ENCODE peak calls at places on chromosomes 13 and 19, in eight cellular contexts. N, G, O, E, W, Y, V and D are unnamed samples.
A peak's percentile ranks its signal among the peaks of the same experiment; 100 is the strongest.

GRCh38 chr13:95608640-95609280 is 35.7 kb downstream of the DZIP1 start:
- DNase-seq in N (no peak), G (no peak), O (no peak), E (no peak), W (no peak), Y (no peak), V (no peak), D (no peak)

GRCh38 chr13:100244431-100244830 is 155.5 kb downstream of the PCCA start:
- DNase-seq in N (no peak), G (no peak), O (no peak), E (no peak), W (no peak), Y (no peak), V (no peak), D (no peak)

GRCh38 chr13:93794197-93794885 is 567.7 kb downstream of the GPC6 start:
- DNase-seq in N (no peak), G (peak; percentile 42), O (no peak), E (no peak), W (no peak), Y (no peak), V (no peak), D (no peak)

GRCh38 chr13:96229356-96229755 is 139.4 kb downstream of the HS6ST3 start:
- DNase-seq in N (peak; percentile 35), G (no peak), O (peak; percentile 43), E (peak; percentile 3), W (peak; percentile 8), Y (peak; percentile 48), V (peak; percentile 17), D (peak; percentile 1)

GRCh38 chr19:18113827-18114226 is 16.2 kb downstream of the MAST3 start:
- DNase-seq in N (no peak), G (no peak), O (no peak), E (no peak), W (no peak), Y (no peak), V (no peak), D (no peak)

GRCh38 chr13:18959996-18960395 is 221.6 kb downstream of the TUBA3C start:
- DNase-seq in N (no peak), G (no peak), O (no peak), E (no peak), W (no peak), Y (no peak), V (no peak), D (no peak)

GRCh38 chr13:98890186-98890585 is 87.7 kb downstream of the DOCK9 start:
- DNase-seq in N (peak; percentile 48), G (peak; percentile 74), O (no peak), E (no peak), W (no peak), Y (peak; percentile 90), V (no peak), D (no peak)

GRCh38 chr19:42553292-42554045 is 25.2 kb upstream of the CEACAM1 start:
- DNase-seq in N (no peak), G (peak; percentile 67), O (peak; percentile 22), E (no peak), W (no peak), Y (peak; percentile 38), V (no peak), D (no peak)

GRCh38 chr19:3118232-3119070 is 17.4 kb upstream of the GNA15 start:
- DNase-seq in N (no peak), G (no peak), O (no peak), E (no peak), W (no peak), Y (no peak), V (no peak), D (no peak)

DNA sequence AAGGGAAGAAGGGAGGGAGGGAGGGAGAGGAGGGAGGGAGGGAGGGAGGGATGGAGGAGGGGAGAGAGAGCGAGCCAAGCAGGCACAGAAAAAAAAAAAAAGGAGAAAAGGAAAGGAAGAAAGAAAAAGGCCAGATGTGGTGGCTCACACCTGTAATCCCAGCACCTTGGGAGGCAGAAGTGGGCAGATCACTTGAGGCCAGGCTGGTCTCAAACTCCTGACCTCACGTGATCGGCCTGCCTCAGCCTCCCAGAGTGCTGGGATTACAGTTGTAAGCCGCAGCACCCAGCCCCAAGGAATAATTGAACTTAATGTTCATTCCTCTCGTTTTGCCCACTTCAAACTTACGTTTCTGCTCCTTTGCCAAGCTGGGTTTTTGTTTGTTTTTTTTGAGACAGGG is 12.8 kb upstream of the ZSCAN1 start:
- DNase-seq in N (no peak), G (no peak), O (no peak), E (no peak), W (no peak), Y (no peak), V (no peak), D (no peak)
- H3K9me3 ChIP-seq in N (no peaks in the 10 kb centered on the region), G (peaks cover 35% of the 10 kb centered on the region), O (no peaks in the 10 kb centered on the region), E (no peaks in the 10 kb centered on the region), W (no peaks in the 10 kb centered on the region), Y (peaks cover 65% of the 10 kb centered on the region), V (peaks cover 35% of the 10 kb centered on the region), D (no peaks in the 10 kb centered on the region)

GRCh38 chr19:4140237-4140711 is 13.2 kb upstream of the CREB3L3 start:
- DNase-seq in N (peak; percentile 83), G (peak; percentile 72), O (peak; percentile 75), E (peak; percentile 86), W (peak; percentile 78), Y (peak; percentile 64), V (peak; percentile 38), D (peak; percentile 85)

GRCh38 chr19:4138445-4138844 is 14.5 kb upstream of the MAP2K2 start:
- DNase-seq in N (no peak), G (no peak), O (no peak), E (no peak), W (no peak), Y (no peak), V (no peak), D (no peak)

GRCh38 chr19:4144666-4145261 is 8.7 kb upstream of the CREB3L3 start:
- DNase-seq in N (peak; percentile 75), G (peak; percentile 43), O (no peak), E (peak; percentile 12), W (peak; percentile 47), Y (peak; percentile 71), V (no peak), D (no peak)

GRCh38 chr19:4136680-4137088 is 12.8 kb upstream of the MAP2K2 start:
- DNase-seq in N (no peak), G (no peak), O (no peak), E (no peak), W (no peak), Y (no peak), V (no peak), D (no peak)

DNA sequence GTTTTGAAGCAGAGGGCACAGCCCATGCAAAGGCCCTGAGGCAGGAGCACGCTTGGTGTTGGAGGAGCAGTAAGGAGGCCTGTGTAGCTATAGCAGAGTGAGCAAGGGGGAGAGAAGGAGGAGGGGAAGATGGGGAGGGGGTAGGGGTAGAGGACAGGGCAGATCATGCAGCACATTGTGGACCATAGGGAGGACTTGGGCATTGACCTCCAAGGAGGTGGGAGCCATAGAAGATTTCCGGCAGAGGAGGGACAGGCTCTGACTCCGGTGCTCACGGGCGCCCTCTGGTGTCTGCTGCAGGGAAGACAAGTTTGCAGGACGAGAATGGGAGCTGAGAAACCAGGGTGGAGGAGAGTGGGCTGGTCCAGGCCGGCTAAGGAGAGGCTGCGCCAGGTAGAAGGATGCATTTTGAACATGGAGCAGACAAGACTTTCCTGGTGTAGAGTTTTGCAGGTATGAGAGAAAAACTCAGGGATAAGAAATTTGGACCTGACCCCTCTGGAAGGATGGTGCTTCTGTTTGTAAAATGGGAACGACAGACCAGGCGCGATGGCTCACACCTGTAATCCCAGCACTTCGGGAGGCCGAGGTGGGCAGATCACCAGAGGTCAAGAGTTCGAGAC is 13.7 kb upstream of the CREB3L3 start:
- DNase-seq in N (peak; percentile 77), G (peak; percentile 31), O (peak; percentile 90), E (peak; percentile 82), W (peak; percentile 82), Y (peak; percentile 71), V (peak; percentile 21), D (peak; percentile 70)
- H2AFZ ChIP-seq in N (no peak overlapping the region), G (peak overlapping the region; percentile 64), O (no peak overlapping the region), E (peak overlapping the region; percentile 43), W (peak overlapping the region; percentile 30), Y (no peak overlapping the region), V (no peak overlapping the region), D (peak overlapping the region; percentile 96)

DNA sequence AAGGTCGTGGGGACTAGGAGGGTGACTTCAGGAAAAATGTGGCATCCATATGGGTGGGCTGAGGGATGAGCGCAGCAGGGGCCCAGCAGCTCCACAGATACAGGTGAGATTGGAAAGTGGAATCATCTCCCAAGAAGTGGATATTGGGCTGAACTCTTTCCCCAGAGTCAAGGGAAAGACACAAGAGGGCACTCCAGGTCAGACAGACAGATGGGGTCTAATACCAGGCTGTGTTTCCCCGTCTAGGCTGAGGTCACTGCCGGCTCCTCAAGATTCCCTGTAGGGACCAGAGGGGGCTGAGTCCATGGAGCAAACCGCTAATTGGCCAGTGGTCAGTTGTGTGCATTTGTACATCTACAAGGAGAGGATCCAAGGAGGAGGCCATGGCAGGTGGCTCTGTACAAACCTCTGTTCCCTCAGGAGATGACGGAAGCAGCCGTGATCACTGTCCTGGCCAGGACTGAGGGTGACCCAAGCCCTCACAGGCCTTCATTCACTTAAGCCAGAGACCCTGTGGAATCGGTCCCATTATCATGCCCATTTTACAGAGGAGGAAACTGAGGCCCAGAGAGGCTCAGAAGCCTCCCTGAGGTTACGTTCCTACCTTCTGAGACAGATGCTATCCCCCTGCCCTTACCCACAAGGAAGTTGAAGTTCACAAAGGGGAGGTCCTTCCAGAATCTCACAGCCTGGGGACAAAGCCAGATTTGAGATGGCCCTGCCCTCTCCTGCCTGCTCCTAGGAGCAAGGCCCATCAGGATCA is 14.9 kb upstream of the IGLON5 start:
- DNase-seq in N (no peak), G (no peak), O (peak; percentile 49), E (peak; percentile 58), W (peak; percentile 25), Y (peak; percentile 23), V (no peak), D (no peak)
- TF ChIP-seq CTCF in N (no peak), G (no peak), O (peak; percentile 59), E (no peak), W (peak; percentile 69), Y (no peak), V (peak; percentile 18), D (peak; percentile 25)

DNA sequence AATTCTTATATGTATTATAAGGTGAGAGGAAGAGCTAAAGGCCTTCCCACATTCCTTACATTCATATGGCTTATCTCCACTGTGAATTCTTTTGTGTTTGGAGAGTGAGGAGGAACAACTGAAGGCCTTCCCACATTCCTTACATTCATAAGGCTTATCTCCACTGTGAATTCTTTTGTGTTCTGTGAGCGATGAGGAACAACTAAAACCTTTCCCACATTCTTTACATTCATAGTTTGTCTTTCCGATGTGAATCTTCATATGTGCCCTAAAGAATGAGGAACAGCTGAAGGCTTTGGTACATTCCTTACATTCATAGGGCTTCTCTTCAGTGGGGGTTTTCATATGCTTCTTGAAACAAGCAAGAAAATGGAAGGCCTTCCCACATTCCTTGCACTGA is 13.3 kb downstream of the ZNF699 start:
- DNase-seq in N (no peak), G (no peak), O (no peak), E (no peak), W (no peak), Y (no peak), V (no peak), D (no peak)
- H3K9me3 ChIP-seq in N (peaks cover 71% of the 10 kb centered on the region), G (peaks cover 61% of the 10 kb centered on the region), O (peaks cover 82% of the 10 kb centered on the region), E (peaks cover 39% of the 10 kb centered on the region), W (peaks cover 1% of the 10 kb centered on the region), Y (peaks cover 65% of the 10 kb centered on the region), V (peaks cover 87% of the 10 kb centered on the region), D (peaks cover 47% of the 10 kb centered on the region)

GRCh38 chr13:113298001-113298945 is 1.2 kb downstream of the LAMP1 start:
- DNase-seq in N (no peak), G (no peak), O (no peak), E (no peak), W (peak; percentile 26), Y (peak; percentile 8), V (no peak), D (no peak)
- H2AFZ ChIP-seq in N (peak overlapping the region; percentile 2), G (peak overlapping the region; percentile 100), O (no peak overlapping the region), E (peak overlapping the region; percentile 58), W (no peak overlapping the region), Y (peak overlapping the region; percentile 78), V (no peak overlapping the region), D (no peak overlapping the region)

GRCh38 chr13:39783051-39783450 is 127.6 kb downstream of the COG6 start:
- DNase-seq in N (no peak), G (no peak), O (no peak), E (no peak), W (no peak), Y (peak; percentile 43), V (no peak), D (peak; percentile 24)
- TF ChIP-seq CTCF in N (peak; percentile 32), G (no peak), O (no peak), E (peak; percentile 55), W (no peak), Y (peak; percentile 53), V (no peak), D (peak; percentile 73)